ENCODE peak calls at places on chromosome 3, in ten cellular contexts. B, D, J, X, U, N, I, E, C and S are unnamed samples.

GRCh38 chr3:29324180-29324651 is 43.3 kb downstream of the RBMS3 start:
- ATAC-seq in B (peak; percentile 95), D (peak; percentile 60), J (peak; percentile 84), X (peak; percentile 92), U (peak; percentile 89), N (no peak), I (peak; percentile 76), E (peak; percentile 88), C (peak; percentile 93), S (peak; percentile 75)

GRCh38 chr3:32593903-32594525 is 23.4 kb upstream of the DYNC1LI1 start:
- ATAC-seq in B (no peak), D (no peak), J (no peak), X (no peak), U (peak; percentile 65), N (no peak), I (no peak), E (peak; percentile 39), C (no peak), S (peak; percentile 67)

GRCh38 chr3:132662212-132662611 is 2.1 kb downstream of the UBA5 start:
- ATAC-seq in B (no peak), D (no peak), J (no peak), X (no peak), U (no peak), N (no peak), I (no peak), E (no peak), C (no peak), S (no peak)

GRCh38 chr3:187718802-187719201 is 16.4 kb upstream of the RTP2 start:
- ATAC-seq in B (no peak), D (no peak), J (no peak), X (no peak), U (no peak), N (no peak), I (no peak), E (no peak), C (no peak), S (no peak)

GRCh38 chr3:133522036-133522435 is 51.5 kb upstream of the CDV3 start:
- ATAC-seq in B (peak; percentile 64), D (no peak), J (no peak), X (no peak), U (no peak), N (no peak), I (no peak), E (no peak), C (no peak), S (no peak)

GRCh38 chr3:114496874-114497273 is 203.0 kb downstream of the TIGIT start:
- ATAC-seq in B (no peak), D (no peak), J (peak; percentile 57), X (no peak), U (peak; percentile 72), N (no peak), I (peak; percentile 64), E (peak; percentile 38), C (no peak), S (peak; percentile 83)

GRCh38 chr3:191263365-191263764 is 64.3 kb downstream of the OSTN start:
- ATAC-seq in B (peak; percentile 98), D (peak; percentile 40), J (no peak), X (peak; percentile 58), U (no peak), N (no peak), I (peak; percentile 48), E (no peak), C (no peak), S (no peak)

GRCh38 chr3:24220859-24221657 is 273.6 kb downstream of the THRB start:
- ATAC-seq in B (peak; percentile 45), D (peak; percentile 54), J (peak; percentile 99), X (peak; percentile 79), U (peak; percentile 71), N (peak; percentile 52), I (peak; percentile 91), E (peak; percentile 66), C (peak; percentile 56), S (peak; percentile 93)

GRCh38 chr3:173399001-173399400 is 1.5 kb downstream of the NLGN1 start:
- ATAC-seq in B (no peak), D (no peak), J (no peak), X (no peak), U (no peak), N (no peak), I (no peak), E (no peak), C (no peak), S (no peak)

GRCh38 chr3:173396191-173397041 is 1.1 kb upstream of the NLGN1 start:
- ATAC-seq in B (no peak), D (no peak), J (no peak), X (no peak), U (peak; percentile 15), N (peak; percentile 13), I (no peak), E (no peak), C (no peak), S (no peak)

GRCh38 chr3:173397161-173398110 is at the start of gene NLGN1:
- ATAC-seq in B (no peak), D (peak; percentile 56), J (peak; percentile 73), X (peak; percentile 73), U (peak; percentile 74), N (peak; percentile 80), I (peak; percentile 92), E (peak; percentile 52), C (peak; percentile 73), S (peak; percentile 68)

GRCh38 chr3:173395412-173396181 is 1.9 kb upstream of the NLGN1 start:
- ATAC-seq in B (peak; percentile 96), D (peak; percentile 93), J (peak; percentile 83), X (peak; percentile 94), U (peak; percentile 95), N (peak; percentile 76), I (peak; percentile 97), E (peak; percentile 86), C (peak; percentile 89), S (peak; percentile 93)

GRCh38 chr3:173398111-173398479 is 551 bp downstream of the NLGN1 start:
- ATAC-seq in B (no peak), D (no peak), J (peak; percentile 10), X (peak; percentile 5), U (peak; percentile 11), N (peak; percentile 15), I (peak; percentile 2), E (peak; percentile 17), C (no peak), S (peak; percentile 33)
- H3K4me3 ChIP-seq in B (no peak overlapping the region), D (no peak overlapping the region), J (peak overlapping the region; percentile 44), X (peak overlapping the region; percentile 65), U (peak overlapping the region; percentile 67), N (peak overlapping the region; percentile 81), I (peak overlapping the region; percentile 63), E (peak overlapping the region; percentile 77), C (peak overlapping the region; percentile 81), S (peak overlapping the region; percentile 80)

GRCh38 chr3:43289401-43289800 is 3.1 kb downstream of the SNRK start:
- ATAC-seq in B (no peak), D (no peak), J (no peak), X (no peak), U (no peak), N (no peak), I (no peak), E (no peak), C (no peak), S (no peak)

GRCh38 chr3:43291546-43291945 is 5.2 kb downstream of the SNRK start:
- ATAC-seq in B (no peak), D (no peak), J (no peak), X (no peak), U (no peak), N (no peak), I (no peak), E (no peak), C (no peak), S (no peak)

GRCh38 chr3:43288850-43289249 is 2.5 kb downstream of the SNRK start:
- ATAC-seq in B (no peak), D (no peak), J (no peak), X (no peak), U (no peak), N (no peak), I (no peak), E (no peak), C (no peak), S (no peak)

GRCh38 chr3:43288366-43288765 is 2.0 kb downstream of the SNRK start:
- ATAC-seq in B (peak; percentile 75), D (peak; percentile 46), J (peak; percentile 22), X (peak; percentile 32), U (peak; percentile 60), N (no peak), I (peak; percentile 37), E (no peak), C (no peak), S (no peak)

DNA sequence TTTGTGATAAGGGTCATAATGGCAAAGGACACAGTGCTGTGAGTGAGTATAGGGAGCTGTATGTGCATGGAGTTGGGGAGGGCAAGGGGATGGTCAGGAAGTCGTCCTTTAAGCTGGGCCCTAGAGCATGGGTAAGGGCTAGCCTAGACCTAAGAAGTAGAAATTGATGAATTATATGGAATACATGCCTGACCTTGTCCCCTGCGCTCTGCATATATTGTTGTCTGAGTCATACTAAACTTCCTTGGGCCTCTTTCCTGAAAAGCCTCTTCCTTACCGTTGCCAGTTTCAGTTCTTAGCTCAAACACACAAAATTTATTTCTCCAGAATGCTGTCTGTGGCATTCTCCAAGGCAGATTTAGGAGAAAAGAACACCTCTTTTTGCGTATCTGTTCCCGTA is 4.6 kb downstream of the SNRK start:
- ATAC-seq in B (no peak), D (no peak), J (no peak), X (no peak), U (no peak), N (no peak), I (no peak), E (no peak), C (no peak), S (no peak)
- H3K4me3 ChIP-seq in B (peak overlapping the region; percentile 15), D (no peak overlapping the region), J (no peak overlapping the region), X (no peak overlapping the region), U (peak overlapping the region; percentile 70), N (no peak overlapping the region), I (peak overlapping the region; percentile 0), E (peak overlapping the region; percentile 72), C (no peak overlapping the region), S (no peak overlapping the region)

GRCh38 chr3:119255214-119255613 is 14.5 kb upstream of the B4GALT4 start:
- ATAC-seq in B (no peak), D (no peak), J (no peak), X (no peak), U (no peak), N (no peak), I (no peak), E (no peak), C (no peak), S (no peak)

GRCh38 chr3:119259821-119260220 is 19.1 kb upstream of the B4GALT4 start:
- ATAC-seq in B (no peak), D (no peak), J (no peak), X (no peak), U (no peak), N (no peak), I (no peak), E (no peak), C (no peak), S (no peak)

GRCh38 chr3:119257654-119258410 is 17.2 kb upstream of the B4GALT4 start:
- ATAC-seq in B (peak; percentile 92), D (peak; percentile 94), J (peak; percentile 78), X (peak; percentile 92), U (peak; percentile 72), N (no peak), I (peak; percentile 88), E (no peak), C (no peak), S (no peak)

GRCh38 chr3:119257111-119257510 is 16.4 kb upstream of the B4GALT4 start:
- ATAC-seq in B (no peak), D (peak; percentile 19), J (no peak), X (no peak), U (no peak), N (no peak), I (no peak), E (no peak), C (no peak), S (no peak)

DNA sequence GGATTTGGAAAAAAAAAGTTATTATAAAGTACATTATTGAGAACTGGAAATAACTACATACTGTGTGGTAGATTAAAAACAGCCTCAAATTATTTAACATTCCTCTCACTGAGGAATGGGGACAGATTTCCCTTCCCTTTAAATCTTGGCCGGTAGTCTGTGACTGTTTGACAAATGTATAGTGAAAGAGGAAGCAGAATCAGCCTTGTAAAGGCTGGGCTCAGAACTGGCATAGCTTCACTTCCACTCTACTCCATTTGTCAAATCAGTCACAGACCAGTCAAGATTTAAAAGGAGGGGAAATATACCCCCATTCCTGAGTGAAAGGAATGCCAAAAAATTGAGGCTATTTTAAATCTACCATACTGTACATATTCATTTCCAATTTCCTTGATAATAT is 18.2 kb upstream of the B4GALT4 start:
- ATAC-seq in B (peak; percentile 96), D (peak; percentile 79), J (no peak), X (peak; percentile 23), U (peak; percentile 62), N (no peak), I (peak; percentile 59), E (no peak), C (no peak), S (no peak)
- H3K4me3 ChIP-seq in B (no peak overlapping the region), D (no peak overlapping the region), J (no peak overlapping the region), X (no peak overlapping the region), U (no peak overlapping the region), N (no peak overlapping the region), I (no peak overlapping the region), E (no peak overlapping the region), C (no peak overlapping the region), S (no peak overlapping the region)

DNA sequence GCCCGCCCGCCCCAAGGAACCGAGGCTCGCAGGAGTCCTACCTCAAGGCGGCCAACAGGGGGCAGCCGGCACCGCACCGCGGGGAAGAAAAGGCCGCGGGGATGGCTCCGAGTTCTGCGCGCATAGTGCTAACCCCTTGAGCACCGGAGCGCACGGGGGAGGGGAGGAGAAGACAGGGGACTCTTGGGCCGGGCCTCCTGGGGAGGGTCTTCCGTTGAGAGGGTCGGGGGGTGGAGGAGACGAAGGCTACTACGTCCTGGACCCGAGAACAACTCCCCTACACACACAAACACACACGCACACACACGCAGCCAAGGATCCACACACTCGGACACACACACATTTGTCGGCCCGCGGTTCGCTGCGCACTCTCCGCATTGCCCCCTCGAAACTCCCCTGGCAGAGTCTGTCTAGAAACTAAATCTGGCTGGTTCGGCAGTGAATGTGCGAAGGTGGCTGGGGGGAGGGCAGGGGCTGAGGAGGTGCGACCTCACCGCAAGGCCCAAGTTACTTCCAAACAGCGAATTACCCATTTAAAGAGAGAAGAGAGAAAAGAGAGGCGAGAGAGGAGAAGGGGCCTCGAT is 1.8 kb downstream of the WNT5A start:
- ATAC-seq in B (peak; percentile 75), D (peak; percentile 80), J (peak; percentile 40), X (peak; percentile 83), U (peak; percentile 80), N (peak; percentile 16), I (peak; percentile 77), E (peak; percentile 53), C (peak; percentile 83), S (peak; percentile 72)
- H3K4me3 ChIP-seq in B (peak overlapping the region; percentile 86), D (no peak overlapping the region), J (peak overlapping the region; percentile 89), X (peak overlapping the region; percentile 56), U (peak overlapping the region; percentile 68), N (peak overlapping the region; percentile 93), I (peak overlapping the region; percentile 81), E (peak overlapping the region; percentile 62), C (peak overlapping the region; percentile 77), S (peak overlapping the region; percentile 49)